ENCODE peak calls at places on chromosome 10, in nine cellular contexts. I is RWPE1, R is B cell, Y is mammary epithelial cell, D is breast epithelium, T is pancreas, Z is testis, K is sigmoid colon, C is AG04450. H is an unnamed sample.

GRCh38 chr10:8365935-8366911 is 311.7 kb downstream of the GATA3 start:
- DNase-seq in D (no peak), K (no peak), Z (peak; percentile 65), C (no peak), R (no peak), I (peak; percentile 73), T (no peak), Y (peak; percentile 99), H (no peak)

GRCh38 chr10:49268185-49268584 is 30.8 kb upstream of the C10orf71 start:
- DNase-seq in Z (no peak), C (no peak), I (no peak), R (no peak), D (no peak), Y (no peak), T (no peak), K (no peak), H (no peak)

GRCh38 chr10:111962951-111963350 is 220.6 kb downstream of the GPAM start:
- DNase-seq in Y (no peak), T (no peak), K (no peak), I (no peak), C (no peak), Z (no peak), R (no peak), D (no peak), H (no peak)

GRCh38 chr10:21985541-21985940 is 18.0 kb downstream of the DNAJC1 start:
- DNase-seq in Z (no peak), C (no peak), I (no peak), T (no peak), Y (no peak), K (no peak), D (no peak), R (no peak), H (no peak)

GRCh38 chr10:42428534-42428933 is 209.8 kb downstream of the ZNF33B start:
- DNase-seq in Z (no peak), T (no peak), R (no peak), C (no peak), D (no peak), I (peak; percentile 1), K (no peak), Y (peak; percentile 12), H (no peak)

GRCh38 chr10:94061026-94061425 is 67.3 kb downstream of the PLCE1 start:
- DNase-seq in K (no peak), C (no peak), R (no peak), T (no peak), D (no peak), Y (no peak), I (no peak), Z (no peak), H (no peak)

GRCh38 chr10:18659784-18660561 is 742 bp downstream of the ARL5B start:
- DNase-seq in K (no peak), T (no peak), D (peak; percentile 49), R (no peak), Z (no peak), C (no peak), Y (peak; percentile 81), I (peak; percentile 59), H (no peak)

GRCh38 chr10:60917331-60918280 is 26.4 kb downstream of the RHOBTB1 start:
- DNase-seq in I (no peak), K (no peak), Z (no peak), Y (peak; percentile 24), D (no peak), R (no peak), T (no peak), C (no peak), H (no peak)

GRCh38 chr10:123007558-123008378 is 827 bp downstream of the IKZF5 start:
- DNase-seq in D (no peak), K (peak; percentile 66), C (peak; percentile 8), Z (peak; percentile 86), Y (peak; percentile 69), I (peak; percentile 69), R (no peak), T (no peak), H (no peak)

GRCh38 chr10:124689911-124690498 is 54.2 kb downstream of the FAM53B start:
- DNase-seq in R (no peak), T (no peak), D (no peak), C (no peak), Y (no peak), Z (no peak), I (no peak), K (no peak), H (no peak)

GRCh38 chr10:101695404-101695732 is 398 bp upstream of the FBXW4 start:
- DNase-seq in Z (no peak), T (peak; percentile 38), R (no peak), I (no peak), K (no peak), D (no peak), C (no peak), Y (no peak), H (no peak)

GRCh38 chr10:45376364-45376801 is 2.4 kb downstream of the ALOX5 start:
- DNase-seq in I (no peak), Y (no peak), T (no peak), C (no peak), Z (no peak), R (no peak), D (no peak), K (no peak), H (no peak)

GRCh38 chr10:50585921-50586739 is 37.6 kb downstream of the SGMS1 start:
- DNase-seq in Y (peak; percentile 60), C (no peak), Z (no peak), R (no peak), I (peak; percentile 58), D (no peak), K (no peak), T (no peak), H (no peak)

DNA sequence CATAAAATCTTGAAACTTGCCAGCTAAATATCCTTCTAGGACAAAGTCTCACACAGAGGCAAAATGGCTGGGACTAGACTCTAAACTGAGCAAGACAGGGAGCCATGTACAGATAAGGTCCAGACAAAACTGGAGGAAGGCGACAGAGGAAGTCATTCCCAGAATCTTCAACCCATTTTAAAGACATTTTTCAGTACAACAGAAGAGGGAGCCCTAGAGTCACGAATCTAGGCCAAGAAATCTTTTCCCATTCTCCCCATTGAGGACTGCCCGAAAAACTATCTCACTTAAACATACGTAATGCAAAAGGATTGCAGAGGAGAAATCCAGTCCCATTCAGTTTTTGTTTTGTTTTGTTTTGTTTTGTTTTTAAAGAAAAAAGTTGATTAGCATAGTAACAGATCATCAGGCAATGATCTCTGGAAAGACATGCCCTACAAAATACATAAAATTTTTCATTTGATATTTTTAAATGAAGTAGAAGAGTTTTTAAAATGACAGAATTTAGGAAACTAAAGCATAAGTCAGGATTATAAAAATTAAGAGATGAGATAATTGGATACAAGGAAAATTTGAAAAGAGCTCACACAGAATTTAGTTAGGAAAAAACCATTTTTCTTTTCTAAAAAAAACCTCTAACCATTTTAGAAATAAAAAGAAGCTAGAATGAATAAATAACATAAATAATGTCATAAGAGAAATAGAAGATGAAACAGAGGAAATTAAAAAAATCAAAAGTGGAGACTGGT is 16.9 kb upstream of the PRF1 start:
- DNase-seq in K (no peak), D (no peak), I (peak; percentile 36), R (no peak), C (no peak), T (no peak), Y (peak; percentile 44), Z (no peak), H (no peak)
- TF ChIP-seq CTCF in K (no peak), D (no peak), I (no peak), R (no peak), C (peak; percentile 19), T (no peak), Y (peak; percentile 41), Z (no peak), H (peak; percentile 63)

DNA sequence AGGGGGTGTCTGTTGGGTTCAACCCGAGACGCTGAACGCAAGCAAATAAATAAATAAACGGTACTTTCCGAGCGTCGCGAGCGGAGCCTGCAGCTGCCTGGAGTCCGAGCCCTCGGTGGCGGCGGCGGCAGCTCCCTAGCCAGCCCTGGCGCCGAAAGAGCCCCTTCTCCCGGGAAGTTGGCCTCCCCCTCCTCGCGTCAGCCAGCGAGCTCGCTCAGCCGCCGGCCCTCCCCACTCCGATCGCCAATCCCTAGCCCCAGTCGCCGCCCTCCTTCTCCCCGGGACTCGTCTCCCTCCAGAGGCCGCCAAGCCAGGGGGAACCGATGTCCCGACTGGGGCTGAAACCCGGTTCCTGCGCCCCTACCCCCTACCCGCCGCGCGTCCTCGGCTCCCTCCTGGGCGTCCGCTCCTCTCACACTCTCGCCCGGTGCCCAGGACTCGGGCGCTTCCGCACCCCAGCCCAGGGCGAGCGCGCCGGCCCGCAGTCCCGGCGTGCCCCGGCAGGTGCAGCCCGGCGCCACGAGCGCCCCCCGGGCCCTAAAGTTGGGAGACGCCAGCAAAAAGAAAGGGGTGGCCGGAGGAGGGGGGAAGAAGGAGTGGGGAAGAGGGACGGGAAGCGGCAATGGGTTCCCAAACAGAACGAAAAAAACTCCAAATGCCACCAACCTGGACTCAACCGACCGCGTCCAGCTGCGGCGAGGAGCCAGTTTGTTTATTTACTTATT is at the start of gene GFRA1:
- DNase-seq in Y (no peak), C (no peak), I (no peak), K (peak; percentile 74), R (no peak), Z (no peak), D (no peak), T (peak; percentile 79), H (no peak)
- TF ChIP-seq CTCF in Y (no peak), C (no peak), I (no peak), K (no peak), R (no peak), Z (peak; percentile 11), D (no peak), T (no peak), H (peak; percentile 51)

GRCh38 chr10:99860466-99860865 is 78.0 kb downstream of the ABCC2 start:
- DNase-seq in K (no peak), T (no peak), R (no peak), D (no peak), C (no peak), Z (no peak), I (no peak), Y (no peak), H (no peak)

GRCh38 chr10:99858849-99859248 is 76.4 kb downstream of the ABCC2 start:
- DNase-seq in R (no peak), I (no peak), T (no peak), K (no peak), Z (no peak), D (no peak), C (no peak), Y (no peak), H (no peak)

GRCh38 chr10:99855479-99856071 is 73.1 kb downstream of the ABCC2 start:
- DNase-seq in R (no peak), I (no peak), C (no peak), K (no peak), D (no peak), Z (no peak), Y (no peak), T (no peak), H (no peak)

GRCh38 chr10:99854860-99855259 is 72.4 kb downstream of the ABCC2 start:
- DNase-seq in I (no peak), Z (peak; percentile 67), K (peak; percentile 75), C (peak; percentile 61), T (no peak), R (no peak), D (no peak), Y (no peak), H (no peak)

GRCh38 chr10:99859585-99859984 is 77.1 kb downstream of the ABCC2 start:
- DNase-seq in T (no peak), Y (no peak), C (no peak), K (no peak), R (no peak), Z (no peak), I (no peak), D (no peak), H (no peak)
- TF ChIP-seq CTCF in T (no peak), Y (peak; percentile 23), C (peak; percentile 37), K (no peak), R (no peak), Z (no peak), I (peak; percentile 23), D (no peak), H (peak; percentile 68)

GRCh38 chr10:74991435-74991834 is 120.0 kb upstream of the SAMD8 start:
- DNase-seq in T (no peak), R (no peak), Z (no peak), I (peak; percentile 82), D (no peak), C (no peak), K (no peak), Y (peak; percentile 53), H (no peak)
- TF ChIP-seq CTCF in T (no peak), R (peak; percentile 54), Z (no peak), I (peak; percentile 46), D (no peak), C (peak; percentile 29), K (no peak), Y (peak; percentile 49), H (peak; percentile 59)

H was measured in chondrocyte.